ENCODE peak calls at places on chromosomes 13 and 19, in seven cellular contexts. X, I, N, Q, H, D and O are unnamed samples.

GRCh38 chr19:30696514-30696913 is 324.3 kb downstream of the ZNF536 start:
- DNase-seq in N (no peak), D (peak), Q (peak), H (peak), X (no peak), I (no peak), O (no peak)

GRCh38 chr13:75407473-75407872 is 74.5 kb downstream of the TBC1D4 start:
- DNase-seq in Q (no peak), N (no peak), H (no peak), I (no peak), X (no peak), D (no peak), O (no peak)

GRCh38 chr19:31408460-31409124 is 59.4 kb upstream of the TSHZ3 start:
- DNase-seq in X (peak), H (no peak), Q (no peak), I (no peak), D (no peak), N (no peak), O (peak)

GRCh38 chr13:98959299-98959698 is 18.6 kb downstream of the DOCK9 start:
- DNase-seq in H (no peak), N (no peak), I (no peak), X (no peak), Q (no peak), D (no peak), O (no peak)

GRCh38 chr19:44582581-44583265 is 30.6 kb upstream of the IGSF23 start:
- DNase-seq in H (peak), N (no peak), Q (peak), I (peak), D (peak), X (no peak), O (no peak)

GRCh38 chr13:57582032-57582431 is 49.5 kb upstream of the PCDH17 start:
- DNase-seq in D (no peak), I (no peak), H (no peak), N (no peak), X (no peak), Q (peak), O (no peak)

GRCh38 chr19:33219261-33219812 is 6.3 kb downstream of the SLC7A10 start:
- DNase-seq in H (no peak), N (no peak), I (no peak), X (no peak), D (no peak), Q (peak), O (no peak)

GRCh38 chr13:83709751-83710515 is 172.3 kb downstream of the SLITRK1 start:
- DNase-seq in D (no peak), N (no peak), Q (no peak), X (no peak), H (no peak), I (no peak), O (no peak)

GRCh38 chr13:30382836-30383525 is 39.3 kb upstream of the UBE2L5 start:
- DNase-seq in N (no peak), I (no peak), D (no peak), Q (no peak), H (no peak), X (no peak), O (no peak)